ENCODE peak calls at places on chromosomes 5 and 9, in five cellular contexts. V, C, E, D and N are unnamed samples.

GRCh38 chr5:171495122-171495700 is 75.8 kb downstream of the FGF18 start:
- DNase-seq in V (peak; percentile 38), E (no peak), D (no peak), C (no peak), N (no peak)

GRCh38 chr5:12016149-12016740 is 112.0 kb upstream of the CTNND2 start:
- DNase-seq in E (no peak), V (no peak), D (no peak), C (peak; percentile 99), N (no peak)

GRCh38 chr9:129027685-129028191 is 393 bp downstream of the SH3GLB2 start:
- DNase-seq in C (peak; percentile 62), D (no peak), E (peak; percentile 45), V (no peak), N (no peak)

GRCh38 chr5:142530904-142531303 is 155.0 kb downstream of the FGF1 start:
- DNase-seq in V (no peak), D (no peak), E (no peak), C (no peak), N (no peak)

GRCh38 chr9:93023521-93023815 is 35.0 kb upstream of the SUSD3 start:
- DNase-seq in V (no peak), C (no peak), E (no peak), D (no peak), N (no peak)

GRCh38 chr5:56155992-56156584 is 77.0 kb downstream of the ANKRD55 start:
- DNase-seq in C (no peak), D (no peak), V (no peak), E (no peak), N (no peak)

GRCh38 chr9:117671468-117671867 is 32.7 kb upstream of the TLR4 start:
- DNase-seq in V (peak; percentile 46), D (no peak), E (no peak), C (no peak), N (no peak)

GRCh38 chr9:135216666-135217431 is 129.4 kb downstream of the OLFM1 start:
- DNase-seq in V (no peak), C (peak; percentile 53), D (no peak), E (no peak), N (no peak)

GRCh38 chr9:71115448-71115975 is 5.9 kb downstream of the TRPM3 start:
- DNase-seq in C (no peak), D (no peak), E (no peak), V (no peak), N (no peak)

GRCh38 chr5:124253421-124253820 is 493.0 kb downstream of the ZNF608 start:
- DNase-seq in E (no peak), V (no peak), D (no peak), C (no peak), N (no peak)

GRCh38 chr5:149693482-149693881 is 36.6 kb upstream of the PPARGC1B start:
- DNase-seq in V (no peak), C (no peak), D (no peak), E (no peak), N (no peak)

GRCh38 chr5:157528036-157528632 is 47.4 kb downstream of the ADAM19 start:
- DNase-seq in E (no peak), V (no peak), D (no peak), C (no peak), N (no peak)

GRCh38 chr5:56637321-56637920 is 177.9 kb upstream of the MAP3K1 start:
- DNase-seq in E (no peak), V (peak; percentile 14), C (no peak), D (no peak), N (no peak)